ENCODE peak calls at places on chromosomes 2 and 18, in six cellular contexts. B, E, Z, N, O and S are unnamed samples.

GRCh38 chr18:35386600-35387366 is 9.6 kb upstream of the ZNF396 start:
- DNase-seq in Z (peak; percentile 48), O (peak; percentile 80), B (no peak), N (peak; percentile 71), E (peak; percentile 96), S (peak; percentile 53)

GRCh38 chr2:27126252-27126710 is 2.7 kb downstream of the ABHD1 start:
- DNase-seq in O (no peak), N (no peak), E (no peak), Z (no peak), B (no peak), S (no peak)

GRCh38 chr2:231960810-231961348 is 634 bp upstream of the DIS3L2 start:
- DNase-seq in N (no peak), E (no peak), O (no peak), Z (no peak), B (no peak), S (no peak)

GRCh38 chr2:238695538-238695937 is 152.3 kb upstream of the TWIST2 start:
- DNase-seq in O (no peak), N (peak; percentile 40), E (no peak), B (no peak), Z (no peak), S (no peak)

GRCh38 chr2:200454839-200455801 is 54.7 kb downstream of the KCTD18 start:
- DNase-seq in O (peak; percentile 22), N (no peak), Z (peak; percentile 48), B (no peak), E (peak; percentile 45), S (no peak)

GRCh38 chr2:37658682-37659081 is 12.8 kb downstream of the CDC42EP3 start:
- DNase-seq in Z (no peak), N (no peak), B (no peak), E (no peak), O (no peak), S (no peak)

GRCh38 chr2:125935559-125935958 is 720.4 kb upstream of the GYPC start:
- DNase-seq in N (no peak), B (no peak), E (no peak), Z (no peak), O (no peak), S (no peak)

GRCh38 chr2:62334440-62335058 is 138.6 kb downstream of the B3GNT2 start:
- DNase-seq in E (no peak), O (no peak), N (no peak), Z (no peak), B (no peak), S (no peak)

DNA sequence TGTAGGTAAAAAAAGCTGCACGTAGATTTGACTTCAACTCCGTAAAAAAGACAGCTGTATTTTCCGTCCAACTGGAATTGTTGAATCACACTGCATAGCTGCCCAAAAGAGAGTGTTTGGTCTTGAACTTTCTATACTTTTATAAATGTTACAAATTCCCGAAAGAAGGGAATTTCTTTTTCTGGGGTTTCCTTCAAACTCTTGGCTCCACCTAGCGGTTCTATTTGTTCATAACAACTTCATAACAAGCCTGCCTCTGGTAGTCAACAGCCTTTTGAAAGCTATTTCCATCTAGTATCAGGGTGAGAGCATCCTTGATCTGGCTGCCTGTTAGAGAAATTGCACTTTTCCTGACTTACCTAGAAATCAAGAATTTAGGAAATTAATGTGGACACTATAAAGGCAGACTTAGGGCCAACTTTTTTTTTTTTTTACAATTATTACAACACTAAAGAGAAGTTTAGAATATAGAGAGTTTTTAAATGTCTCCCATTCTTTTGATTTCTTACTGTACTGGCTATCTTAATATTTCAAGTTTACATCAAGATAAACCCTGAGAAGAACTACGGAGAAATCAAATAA is 48.1 kb downstream of the TMEM185B start:
- DNase-seq in E (peak; percentile 84), O (peak; percentile 76), Z (peak; percentile 42), N (no peak), B (no peak), S (peak; percentile 39)
- H3K4me3 ChIP-seq in E (no peak overlapping the region), O (no peak overlapping the region), Z (no peak overlapping the region), N (no peak overlapping the region), B (peak overlapping the region; percentile 44), S (no peak overlapping the region)

DNA sequence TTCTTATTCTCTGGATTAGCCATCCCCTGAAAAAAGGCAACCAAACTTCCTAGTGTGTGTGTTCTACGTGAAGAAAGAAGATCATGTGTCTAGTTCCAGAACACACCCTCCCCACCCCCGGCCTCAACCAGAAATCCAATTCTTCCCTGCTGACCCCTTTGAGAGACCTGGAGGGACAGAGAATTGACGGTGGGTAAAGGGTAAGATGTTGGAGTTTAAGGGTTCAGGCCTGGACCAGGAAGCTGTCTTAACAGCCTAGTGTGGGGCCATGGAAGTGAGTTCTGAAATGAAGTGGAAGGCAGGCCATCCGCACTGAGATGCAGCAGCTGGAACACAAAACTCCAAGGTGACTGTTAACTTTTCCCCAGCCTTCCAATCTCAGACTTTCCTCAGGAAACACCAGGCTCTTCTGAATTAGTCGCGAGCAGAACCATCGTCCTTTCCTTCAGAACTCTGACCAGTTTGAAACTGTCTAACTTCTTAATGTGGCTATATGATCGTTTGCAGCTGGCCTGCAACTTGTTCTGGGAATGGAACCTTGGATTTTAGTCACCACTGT is 757 bp upstream of the RPL37A start:
- DNase-seq in O (no peak), B (no peak), N (no peak), E (no peak), Z (no peak), S (no peak)
- H3K4me3 ChIP-seq in O (peak overlapping the region; percentile 79), B (peak overlapping the region; percentile 89), N (peak overlapping the region; percentile 42), E (peak overlapping the region; percentile 92), Z (peak overlapping the region; percentile 96), S (peak overlapping the region; percentile 92)

GRCh38 chr18:64987096-64987495 is 763.7 kb upstream of the CDH7 start:
- DNase-seq in O (no peak), B (no peak), E (no peak), N (no peak), Z (no peak), S (no peak)
- H3K4me3 ChIP-seq in O (no peak overlapping the region), B (no peak overlapping the region), E (no peak overlapping the region), N (no peak overlapping the region), Z (no peak overlapping the region), S (no peak overlapping the region)

GRCh38 chr2:158796606-158797005 is 1.5 kb downstream of the DAPL1 start:
- DNase-seq in E (no peak), Z (no peak), O (peak; percentile 26), B (no peak), N (no peak), S (no peak)
- H3K4me3 ChIP-seq in E (no peak overlapping the region), Z (no peak overlapping the region), O (no peak overlapping the region), B (no peak overlapping the region), N (no peak overlapping the region), S (no peak overlapping the region)

GRCh38 chr2:25339791-25340339 is 1.9 kb downstream of the DNMT3A start:
- DNase-seq in O (no peak), N (no peak), E (no peak), Z (no peak), B (no peak), S (no peak)

GRCh38 chr2:25342372-25343186 is 854 bp upstream of the DNMT3A start:
- DNase-seq in O (peak; percentile 82), N (peak; percentile 90), E (peak; percentile 79), Z (peak; percentile 62), B (no peak), S (no peak)

GRCh38 chr2:25341753-25342371 is at the start of gene DNMT3A:
- DNase-seq in N (peak; percentile 83), B (no peak), E (peak; percentile 73), Z (no peak), O (peak; percentile 83), S (no peak)

GRCh38 chr2:25340340-25340886 is 1.3 kb downstream of the DNMT3A start:
- DNase-seq in E (no peak), B (no peak), Z (no peak), O (peak; percentile 41), N (no peak), S (no peak)

GRCh38 chr2:25341031-25341727 is 546 bp downstream of the DNMT3A start:
- DNase-seq in Z (no peak), N (no peak), O (peak; percentile 51), E (no peak), B (no peak), S (no peak)
- H3K4me3 ChIP-seq in Z (no peak overlapping the region), N (peak overlapping the region; percentile 96), O (peak overlapping the region; percentile 82), E (peak overlapping the region; percentile 63), B (peak overlapping the region; percentile 83), S (peak overlapping the region; percentile 85)

DNA sequence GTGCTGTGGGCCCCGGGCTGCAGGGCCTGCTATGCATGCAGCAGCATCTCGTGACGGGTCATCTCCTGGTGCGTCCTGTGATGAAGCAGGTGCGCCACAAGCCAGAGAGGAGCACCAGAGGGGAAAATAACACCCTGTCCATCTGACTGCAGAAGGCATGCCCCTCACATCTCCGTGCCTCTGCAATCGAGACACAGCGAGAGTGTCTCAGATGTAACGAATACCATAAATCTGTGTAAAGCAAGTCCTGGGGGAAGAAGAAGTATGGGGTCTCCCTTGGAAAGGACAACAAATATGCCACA is 137.5 kb downstream of the PTGR3 start:
- DNase-seq in N (no peak), Z (no peak), B (no peak), E (no peak), O (no peak), S (no peak)
- H3K4me3 ChIP-seq in N (no peak overlapping the region), Z (no peak overlapping the region), B (peak overlapping the region; percentile 39), E (no peak overlapping the region), O (no peak overlapping the region), S (no peak overlapping the region)

GRCh38 chr2:171785450-171785849 is 98.2 kb downstream of the DYNC1I2 start:
- DNase-seq in B (no peak), Z (no peak), O (no peak), N (no peak), E (no peak), S (no peak)

GRCh38 chr2:171792157-171792556 is 101.9 kb downstream of the SLC25A12 start:
- DNase-seq in N (no peak), B (no peak), E (no peak), Z (no peak), O (no peak), S (no peak)

GRCh38 chr2:171789956-171790355 is 102.7 kb downstream of the DYNC1I2 start:
- DNase-seq in Z (no peak), N (no peak), E (no peak), B (no peak), O (no peak), S (no peak)

GRCh38 chr2:171787333-171788072 is 100.2 kb downstream of the DYNC1I2 start:
- DNase-seq in B (no peak), E (no peak), N (no peak), Z (no peak), O (no peak), S (no peak)

GRCh38 chr2:171788316-171788993 is 101.2 kb downstream of the DYNC1I2 start:
- DNase-seq in N (no peak), O (no peak), E (no peak), Z (no peak), B (no peak), S (no peak)
- H3K4me3 ChIP-seq in N (no peak overlapping the region), O (no peak overlapping the region), E (no peak overlapping the region), Z (no peak overlapping the region), B (no peak overlapping the region), S (no peak overlapping the region)

GRCh38 chr2:78925258-78925657 is 100.2 kb upstream of the REG3G start:
- DNase-seq in B (no peak), E (no peak), O (no peak), Z (no peak), N (no peak), S (no peak)
- H3K4me3 ChIP-seq in B (no peak overlapping the region), E (no peak overlapping the region), O (no peak overlapping the region), Z (no peak overlapping the region), N (no peak overlapping the region), S (no peak overlapping the region)

DNA sequence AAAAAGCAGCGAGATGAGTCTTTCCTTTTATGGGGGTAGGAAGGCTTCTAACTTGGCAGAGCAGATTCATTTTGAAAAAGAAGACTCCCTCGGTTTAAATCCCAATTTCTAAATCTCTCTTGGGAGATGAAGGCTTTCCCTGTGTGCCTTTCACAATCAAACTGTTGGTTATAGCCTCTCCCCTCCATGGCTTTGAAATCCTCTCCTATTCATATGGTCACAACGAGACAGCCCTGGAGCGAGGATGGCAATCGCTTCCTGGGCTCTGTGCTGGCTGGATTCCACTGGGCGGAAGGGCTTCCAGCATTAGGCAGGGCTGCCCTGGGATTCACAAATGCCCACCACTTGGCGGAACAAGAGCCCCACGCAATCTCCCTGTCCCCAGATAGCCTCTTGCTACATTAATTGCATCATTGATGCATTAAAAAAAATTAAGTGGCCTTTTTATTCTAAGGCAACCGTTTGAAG is 1.6 kb downstream of the CAVIN2 start:
- DNase-seq in E (peak; percentile 40), N (no peak), B (no peak), O (no peak), Z (no peak), S (no peak)
- H3K4me3 ChIP-seq in E (peak overlapping the region; percentile 59), N (no peak overlapping the region), B (peak overlapping the region; percentile 64), O (no peak overlapping the region), Z (no peak overlapping the region), S (no peak overlapping the region)